ENCODE peak calls at places on chromosomes 16 and 17, in five cellular contexts. One of them, this sample, is unnamed. For H3K4me1, the result is how much of the 10 kb centered on the place peaks cover.

GRCh38 chr16:19696312-19696711 is 21.7 kb downstream of the KNOP1 start:
- DNase-seq in Peyer's patch: peak
- DNase-seq in thoracic aorta: peak
- DNase-seq in tibial nerve: peak
- DNase-seq in PC-9: peak
- DNase-seq in this sample: peak

GRCh38 chr17:38751144-38751802 is 1.3 kb upstream of the PSMB3 start:
- DNase-seq in thoracic aorta: no peak
- DNase-seq in Peyer's patch: no peak
- DNase-seq in tibial nerve: no peak
- DNase-seq in PC-9: no peak
- DNase-seq in this sample: peak

GRCh38 chr17:7023576-7024401 is 939 bp downstream of the BCL6B start:
- DNase-seq in tibial nerve: peak
- DNase-seq in Peyer's patch: peak
- DNase-seq in thoracic aorta: no peak
- DNase-seq in PC-9: peak
- DNase-seq in this sample: peak

GRCh38 chr17:74737299-74738050 is 419 bp downstream of the RAB37 start:
- DNase-seq in tibial nerve: no peak
- DNase-seq in Peyer's patch: peak
- DNase-seq in thoracic aorta: no peak
- DNase-seq in PC-9: no peak
- DNase-seq in this sample: peak

GRCh38 chr16:24844101-24845030 is 1.4 kb upstream of the SLC5A11 start:
- DNase-seq in PC-9: peak
- DNase-seq in tibial nerve: no peak
- DNase-seq in thoracic aorta: no peak
- DNase-seq in Peyer's patch: no peak
- DNase-seq in this sample: no peak

GRCh38 chr17:17181666-17182600 is 24.2 kb downstream of the PLD6 start:
- DNase-seq in tibial nerve: no peak
- DNase-seq in thoracic aorta: no peak
- DNase-seq in Peyer's patch: peak
- DNase-seq in PC-9: no peak
- DNase-seq in this sample: no peak

GRCh38 chr16:27473101-27473900 is 71.3 kb downstream of the IL21R start:
- DNase-seq in PC-9: no peak
- DNase-seq in thoracic aorta: no peak
- DNase-seq in tibial nerve: no peak
- DNase-seq in Peyer's patch: no peak
- DNase-seq in this sample: no peak

GRCh38 chr17:2878751-2879254 is 82.6 kb downstream of the RAP1GAP2 start:
- DNase-seq in thoracic aorta: no peak
- DNase-seq in PC-9: no peak
- DNase-seq in Peyer's patch: no peak
- DNase-seq in tibial nerve: no peak
- DNase-seq in this sample: no peak

GRCh38 chr16:53159781-53160436 is 105.1 kb downstream of the CHD9 start:
- DNase-seq in thoracic aorta: no peak
- DNase-seq in tibial nerve: peak
- DNase-seq in Peyer's patch: no peak
- DNase-seq in PC-9: no peak
- DNase-seq in this sample: peak

GRCh38 chr16:30637952-30638351 is 12.8 kb upstream of the PRR14 start:
- DNase-seq in PC-9: peak
- DNase-seq in Peyer's patch: no peak
- DNase-seq in tibial nerve: no peak
- DNase-seq in thoracic aorta: no peak
- DNase-seq in this sample: no peak
- TF ChIP-seq CTCF in PC-9: peak
- TF ChIP-seq CTCF in Peyer's patch: no peak
- TF ChIP-seq CTCF in tibial nerve: no peak
- TF ChIP-seq CTCF in thoracic aorta: no peak
- TF ChIP-seq CTCF in this sample: no peak

DNA sequence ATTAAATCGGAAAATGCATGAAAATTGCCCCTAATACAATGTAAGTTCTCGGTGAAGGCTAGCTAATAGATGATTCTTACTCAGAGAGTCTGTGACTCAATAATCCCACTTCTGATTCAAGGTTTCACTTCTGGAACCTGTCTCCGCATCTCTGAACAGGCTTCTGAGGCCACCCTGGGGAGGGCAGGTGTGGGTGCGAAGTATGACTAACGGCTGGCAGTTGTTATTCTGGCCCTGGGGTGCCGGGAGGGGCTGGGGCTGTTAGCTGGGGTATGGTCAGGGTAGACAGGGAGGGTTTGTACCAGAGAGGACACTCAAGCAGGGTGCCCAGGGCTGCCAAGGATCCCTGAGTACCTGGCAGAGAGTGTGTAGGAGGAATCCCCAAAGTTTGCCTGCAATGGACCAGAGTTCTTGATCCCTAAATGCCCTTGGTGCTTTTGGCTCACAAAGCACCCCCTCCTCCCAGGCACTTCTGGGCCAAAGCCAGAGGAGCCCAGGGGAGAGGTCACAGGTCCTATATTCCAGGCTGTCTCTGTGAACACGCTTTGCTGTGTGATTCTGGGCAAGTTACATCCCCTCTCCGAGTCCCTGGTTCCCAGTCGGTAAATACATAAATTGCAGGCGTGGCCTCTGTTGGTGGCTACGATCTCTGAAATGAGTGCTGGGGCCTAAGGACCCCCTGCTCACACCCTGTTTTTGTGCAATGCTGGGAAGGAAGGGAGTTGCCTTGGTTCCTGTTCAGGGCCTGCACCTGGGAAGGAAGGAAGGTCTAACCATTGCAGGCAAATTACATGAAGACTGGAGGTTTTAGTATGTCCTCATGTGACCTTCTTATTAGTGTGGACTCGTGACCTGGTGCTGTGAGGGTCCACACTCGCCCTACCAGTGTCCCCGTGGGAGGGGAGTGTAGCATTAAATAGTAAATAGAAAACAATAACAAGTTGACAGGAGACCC is 49.9 kb upstream of the CPNE2 start:
- DNase-seq in PC-9: no peak
- DNase-seq in Peyer's patch: peak
- DNase-seq in thoracic aorta: no peak
- DNase-seq in tibial nerve: no peak
- DNase-seq in this sample: no peak
- H3K4me1 ChIP-seq in PC-9: under half
- H3K4me1 ChIP-seq in Peyer's patch: under half
- H3K4me1 ChIP-seq in thoracic aorta: under half
- H3K4me1 ChIP-seq in tibial nerve: under half
- H3K4me1 ChIP-seq in this sample: under half

DNA sequence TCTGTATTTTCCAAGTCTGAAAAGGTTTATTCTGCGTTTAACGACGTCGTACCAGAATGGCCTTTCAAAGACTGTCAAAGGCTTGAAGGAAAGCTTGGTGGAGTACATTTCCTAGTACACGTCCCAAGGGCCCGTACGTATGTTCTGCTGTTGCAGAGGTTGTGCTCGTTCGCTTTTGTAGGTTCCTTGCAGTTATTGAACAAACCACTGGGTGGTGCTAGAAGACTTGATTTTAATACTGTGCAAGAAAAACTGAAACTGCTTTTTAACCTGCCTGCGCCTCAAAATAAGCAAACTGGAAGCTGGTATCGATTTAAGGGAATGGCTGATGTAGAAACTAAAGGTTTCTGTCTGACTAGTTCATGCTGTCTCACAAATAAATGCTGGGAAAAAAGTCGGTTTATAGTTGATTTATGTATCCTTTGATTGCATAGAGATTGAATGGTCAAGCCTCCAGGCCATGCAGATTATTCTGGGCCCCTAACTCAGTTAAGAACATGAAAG is 54.6 kb downstream of the USP10 start:
- DNase-seq in thoracic aorta: peak
- DNase-seq in tibial nerve: peak
- DNase-seq in Peyer's patch: peak
- DNase-seq in PC-9: peak
- DNase-seq in this sample: peak
- H3K4me3 ChIP-seq in thoracic aorta: peak
- H3K4me3 ChIP-seq in tibial nerve: no peak
- H3K4me3 ChIP-seq in Peyer's patch: no peak
- H3K4me3 ChIP-seq in PC-9: no peak
- H3K4me3 ChIP-seq in this sample: no peak

DNA sequence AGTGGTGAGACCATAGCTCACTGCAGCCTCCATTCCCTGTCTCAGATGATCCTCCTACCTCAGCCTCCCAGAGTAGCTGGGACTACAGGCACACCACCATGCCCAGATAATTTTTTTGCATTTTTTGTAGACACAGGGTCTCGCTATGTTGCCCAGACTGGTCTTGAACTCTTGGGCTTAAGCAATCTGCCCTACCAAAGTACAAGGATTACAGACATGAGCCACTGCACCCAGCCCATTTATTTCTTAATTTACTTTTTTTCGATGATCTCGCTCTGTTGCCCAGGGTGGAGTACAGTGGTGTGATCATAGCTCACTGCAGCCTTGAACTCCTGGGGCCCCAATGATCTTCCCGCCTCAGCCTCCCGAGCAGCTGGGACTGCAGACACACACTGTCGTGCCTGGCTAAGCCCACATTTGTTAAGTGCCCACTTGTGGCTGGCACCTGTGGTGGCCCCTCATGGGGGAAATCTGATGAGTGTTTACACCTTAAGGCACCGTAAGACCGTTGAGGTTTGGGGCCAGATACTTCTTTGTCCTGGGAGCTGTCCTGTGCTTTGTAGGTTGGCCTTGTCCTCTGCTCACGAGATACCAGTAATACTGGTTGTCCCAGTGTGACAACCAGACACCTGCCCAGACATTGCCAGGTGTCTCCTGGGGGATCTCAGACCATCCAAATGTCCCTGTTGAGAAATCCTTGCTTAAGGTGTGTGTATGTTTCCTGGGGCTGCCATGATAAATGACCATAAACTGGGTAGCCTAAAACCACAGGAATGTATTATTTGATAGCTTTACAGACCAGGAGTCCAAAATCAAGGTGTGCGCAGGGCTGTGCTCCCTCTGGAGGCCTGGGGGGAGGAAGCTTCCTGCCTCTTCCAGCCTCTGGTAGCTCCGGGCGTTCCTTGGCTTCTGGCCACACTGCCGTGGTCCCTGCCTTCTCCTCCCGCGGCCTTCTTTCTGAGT is 141.4 kb upstream of the GSE1 start:
- DNase-seq in Peyer's patch: no peak
- DNase-seq in thoracic aorta: no peak
- DNase-seq in tibial nerve: no peak
- DNase-seq in PC-9: peak
- DNase-seq in this sample: peak
- TF ChIP-seq CTCF in Peyer's patch: no peak
- TF ChIP-seq CTCF in thoracic aorta: no peak
- TF ChIP-seq CTCF in tibial nerve: no peak
- TF ChIP-seq CTCF in PC-9: no peak
- TF ChIP-seq CTCF in this sample: no peak

GRCh38 chr17:29619251-29619650 is 3.5 kb downstream of the CORO6 start:
- DNase-seq in thoracic aorta: no peak
- DNase-seq in Peyer's patch: no peak
- DNase-seq in tibial nerve: no peak
- DNase-seq in PC-9: no peak
- DNase-seq in this sample: no peak

GRCh38 chr17:29617125-29617480 is 5.6 kb downstream of the CORO6 start:
- DNase-seq in PC-9: no peak
- DNase-seq in Peyer's patch: peak
- DNase-seq in thoracic aorta: no peak
- DNase-seq in tibial nerve: peak
- DNase-seq in this sample: peak

GRCh38 chr17:29616300-29617048 is 6.2 kb downstream of the CORO6 start:
- DNase-seq in Peyer's patch: no peak
- DNase-seq in PC-9: no peak
- DNase-seq in thoracic aorta: no peak
- DNase-seq in tibial nerve: no peak
- DNase-seq in this sample: peak

GRCh38 chr17:29618272-29619065 is 4.2 kb downstream of the CORO6 start:
- DNase-seq in thoracic aorta: no peak
- DNase-seq in Peyer's patch: no peak
- DNase-seq in tibial nerve: no peak
- DNase-seq in PC-9: no peak
- DNase-seq in this sample: no peak

GRCh38 chr17:29617481-29618271 is 5.0 kb downstream of the CORO6 start:
- DNase-seq in tibial nerve: no peak
- DNase-seq in Peyer's patch: peak
- DNase-seq in thoracic aorta: no peak
- DNase-seq in PC-9: no peak
- DNase-seq in this sample: peak
- H3K4me1 ChIP-seq in tibial nerve: half or more
- H3K4me1 ChIP-seq in Peyer's patch: half or more
- H3K4me1 ChIP-seq in thoracic aorta: under half
- H3K4me1 ChIP-seq in PC-9: under half
- H3K4me1 ChIP-seq in this sample: half or more

GRCh38 chr17:44314524-44314868 is 6.1 kb downstream of the RUNDC3A start:
- DNase-seq in thoracic aorta: no peak
- DNase-seq in tibial nerve: no peak
- DNase-seq in Peyer's patch: no peak
- DNase-seq in PC-9: no peak
- DNase-seq in this sample: no peak
- H3K4me3 ChIP-seq in thoracic aorta: no peak
- H3K4me3 ChIP-seq in tibial nerve: no peak
- H3K4me3 ChIP-seq in Peyer's patch: peak
- H3K4me3 ChIP-seq in PC-9: no peak
- H3K4me3 ChIP-seq in this sample: no peak